ENCODE peak calls at places on chromosomes 2 and 18, in ten cellular contexts. G is WTC11, Q is NCI-H1436 treated with DMSO at 0.1 percent for 48 hours, P is Calu3, E is dermis blood vessel endothelial cell, Z is NCI-H1417 treated with DMSO at 0.1 percent for 48 hours, L is NCI-H345, R is coronary artery, S is activated T-cell treated with anti-CD3 and anti-CD28 coated beads for 1 hour, M is GM12865. N is an unnamed sample.

GRCh38 chr2:23988371-23988770 is 21.5 kb upstream of the MFSD2B start:
- DNase-seq in G (no peak), Q (no peak), P (no peak), E (peak; percentile 49), Z (peak; percentile 4), L (peak; percentile 8), R (no peak), S (no peak), M (peak; percentile 19), N (peak; percentile 5)

GRCh38 chr18:8508320-8508719 is 100.9 kb upstream of the RAB12 start:
- DNase-seq in G (no peak), Q (no peak), P (no peak), E (no peak), Z (no peak), L (no peak), R (no peak), S (no peak), M (no peak), N (no peak)

GRCh38 chr2:181393472-181393871 is 63.7 kb upstream of the ITGA4 start:
- DNase-seq in G (no peak), Q (peak; percentile 65), P (peak; percentile 7), E (peak; percentile 72), Z (no peak), L (peak; percentile 21), R (no peak), S (no peak), M (peak; percentile 38), N (no peak)

GRCh38 chr2:128312411-128312810 is 6.3 kb downstream of the HS6ST1 start:
- DNase-seq in G (no peak), Q (no peak), P (no peak), E (no peak), Z (no peak), L (no peak), R (no peak), S (no peak), M (no peak), N (no peak)

GRCh38 chr18:39200153-39200552 is 1634.6 kb upstream of the CELF4 start:
- DNase-seq in G (no peak), Q (no peak), P (no peak), E (no peak), Z (no peak), L (no peak), R (no peak), S (no peak), M (no peak), N (no peak)

GRCh38 chr2:45329045-45329677 is 281.9 kb downstream of the SRBD1 start:
- DNase-seq in G (no peak), Q (no peak), P (peak; percentile 70), E (no peak), Z (no peak), L (no peak), R (no peak), S (no peak), M (no peak), N (no peak)

GRCh38 chr2:40485319-40485718 is 33.4 kb upstream of the SLC8A1 start:
- DNase-seq in G (no peak), Q (no peak), P (no peak), E (no peak), Z (no peak), L (no peak), R (no peak), S (no peak), M (no peak), N (no peak)

GRCh38 chr2:15643791-15644588 is 52.3 kb downstream of the DDX1 start:
- DNase-seq in G (no peak), Q (no peak), P (no peak), E (no peak), Z (no peak), L (no peak), R (no peak), S (no peak), M (no peak), N (no peak)

GRCh38 chr2:85181844-85182456 is 48.8 kb downstream of the TCF7L1 start:
- DNase-seq in G (no peak), Q (no peak), P (no peak), E (no peak), Z (no peak), L (no peak), R (peak; percentile 40), S (no peak), M (no peak), N (no peak)

GRCh38 chr2:231162036-231162345 is 36.4 kb upstream of the ARMC9 start:
- DNase-seq in G (no peak), Q (no peak), P (no peak), E (peak; percentile 85), Z (no peak), L (no peak), R (no peak), S (no peak), M (no peak), N (no peak)

GRCh38 chr2:232731470-232731869 is 34.3 kb downstream of the GIGYF2 start:
- DNase-seq in G (no peak), Q (no peak), P (no peak), E (no peak), Z (no peak), L (no peak), R (no peak), S (no peak), M (no peak), N (no peak)

GRCh38 chr2:101515512-101515911 is 40.6 kb upstream of the RFX8 start:
- DNase-seq in G (no peak), Q (no peak), P (peak; percentile 16), E (peak; percentile 67), Z (no peak), L (no peak), R (no peak), S (no peak), M (no peak), N (no peak)

GRCh38 chr2:219277703-219278654 is 1.2 kb upstream of the DNAJB2 start:
- DNase-seq in G (peak; percentile 87), Q (peak; percentile 45), P (peak; percentile 86), E (peak; percentile 83), Z (peak; percentile 13), L (peak; percentile 80), R (peak; percentile 90), S (peak; percentile 63), M (peak; percentile 74), N (peak; percentile 71)

GRCh38 chr2:176130153-176130916 is 830 bp downstream of the HOXD8 start:
- DNase-seq in G (peak; percentile 56), Q (no peak), P (no peak), E (peak; percentile 82), Z (no peak), L (peak; percentile 76), R (no peak), S (no peak), M (no peak), N (no peak)

GRCh38 chr18:79770826-79771225 is 26.9 kb upstream of the KCNG2 start:
- DNase-seq in G (no peak), Q (no peak), P (no peak), E (no peak), Z (no peak), L (no peak), R (no peak), S (no peak), M (no peak), N (no peak)

GRCh38 chr2:224175010-224175409 is 135.9 kb upstream of the SERPINE2 start:
- DNase-seq in G (no peak), Q (no peak), P (no peak), E (peak; percentile 20), Z (no peak), L (no peak), R (no peak), S (no peak), M (no peak), N (no peak)

GRCh38 chr2:40016151-40016885 is 237.3 kb upstream of the THUMPD2 start:
- DNase-seq in G (no peak), Q (no peak), P (no peak), E (no peak), Z (no peak), L (no peak), R (no peak), S (no peak), M (no peak), N (no peak)

GRCh38 chr2:53632714-53633113 is 134.9 kb upstream of the CHAC2 start:
- DNase-seq in G (no peak), Q (no peak), P (no peak), E (no peak), Z (no peak), L (peak; percentile 18), R (no peak), S (no peak), M (no peak), N (no peak)

GRCh38 chr2:51516667-51517066 is 484.7 kb upstream of the NRXN1 start:
- DNase-seq in G (no peak), Q (no peak), P (no peak), E (peak; percentile 70), Z (no peak), L (no peak), R (no peak), S (no peak), M (no peak), N (no peak)

GRCh38 chr2:30315391-30316055 is 84.2 kb downstream of the LBH start:
- DNase-seq in G (no peak), Q (no peak), P (no peak), E (peak; percentile 53), Z (no peak), L (no peak), R (no peak), S (no peak), M (peak; percentile 49), N (peak; percentile 43)

GRCh38 chr2:159091981-159092380 is 123.5 kb downstream of the TANC1 start:
- DNase-seq in G (no peak), Q (peak; percentile 10), P (no peak), E (peak; percentile 47), Z (no peak), L (no peak), R (no peak), S (no peak), M (peak; percentile 64), N (peak; percentile 47)

GRCh38 chr2:40130251-40130994 is 321.5 kb downstream of the SLC8A1 start:
- DNase-seq in G (no peak), Q (no peak), P (no peak), E (no peak), Z (no peak), L (no peak), R (no peak), S (no peak), M (no peak), N (no peak)

GRCh38 chr2:208142925-208143799 is 2.8 kb downstream of the CRYGB start:
- DNase-seq in G (no peak), Q (peak; percentile 8), P (no peak), E (no peak), Z (no peak), L (peak; percentile 47), R (no peak), S (no peak), M (no peak), N (no peak)

GRCh38 chr2:62733546-62733945 is 28.0 kb downstream of the EHBP1 start:
- DNase-seq in G (no peak), Q (no peak), P (no peak), E (no peak), Z (no peak), L (no peak), R (no peak), S (no peak), M (no peak), N (no peak)

GRCh38 chr2:9364373-9364772 is 59.0 kb downstream of the ITGB1BP1 start:
- DNase-seq in G (no peak), Q (no peak), P (no peak), E (no peak), Z (no peak), L (no peak), R (no peak), S (no peak), M (no peak), N (no peak)

GRCh38 chr2:240234503-240234951 is 94.1 kb upstream of the OTOS start:
- DNase-seq in G (no peak), Q (no peak), P (no peak), E (peak; percentile 56), Z (no peak), L (no peak), R (peak; percentile 70), S (no peak), M (no peak), N (no peak)

GRCh38 chr2:112679484-112679883 is 33.7 kb downstream of the SLC20A1 start:
- DNase-seq in G (no peak), Q (no peak), P (no peak), E (no peak), Z (no peak), L (no peak), R (no peak), S (no peak), M (no peak), N (no peak)

GRCh38 chr18:24727685-24728084 is 267.2 kb downstream of the HRH4 start:
- DNase-seq in G (peak; percentile 13), Q (no peak), P (no peak), E (no peak), Z (no peak), L (no peak), R (no peak), S (no peak), M (no peak), N (no peak)